ENCODE peak calls at places on chromosomes 11 and 22, in ten cellular contexts. D is GM12878, R is GM12891, I is transverse colon, E is uterus, S is body of pancreas, J is testis, B is ovary, X is Peyer's patch, M is spleen. H is an unnamed sample.
A peak's percentile ranks its signal among the peaks of the same experiment; 100 is the strongest.

GRCh38 chr11:62953811-62954210 is 31.0 kb downstream of the SLC22A6 start:
- DNase-seq in B (no peak), J (no peak), S (no peak), R (no peak), E (no peak), D (no peak), X (no peak), M (no peak), I (no peak), H (no peak)

GRCh38 chr22:29470159-29470855 is 9.7 kb upstream of the NEFH start:
- DNase-seq in D (no peak), R (peak; percentile 64), X (peak; percentile 76), B (no peak), M (peak; percentile 88), J (peak; percentile 73), E (no peak), S (peak; percentile 63), I (peak; percentile 82), H (peak; percentile 77)

GRCh38 chr11:75492181-75492820 is 33.4 kb downstream of the GDPD5 start:
- DNase-seq in X (no peak), R (peak; percentile 50), I (peak; percentile 32), M (peak; percentile 85), S (no peak), B (no peak), E (no peak), J (no peak), D (no peak), H (peak; percentile 67)

GRCh38 chr11:60378359-60378758 is at the start of gene MS4A7:
- DNase-seq in D (peak; percentile 93), X (no peak), B (no peak), M (peak; percentile 88), R (peak; percentile 42), J (peak; percentile 24), I (peak; percentile 44), S (peak; percentile 58), E (no peak), H (no peak)

GRCh38 chr11:126526471-126526870 is 171.0 kb downstream of the ST3GAL4 start:
- DNase-seq in B (no peak), R (no peak), S (no peak), D (no peak), I (no peak), M (peak; percentile 52), E (no peak), J (no peak), X (no peak), H (no peak)

GRCh38 chr11:70584786-70585545 is 186.6 kb downstream of the CTTN start:
- DNase-seq in I (no peak), D (no peak), R (no peak), B (no peak), S (no peak), J (no peak), M (peak; percentile 33), E (no peak), X (peak; percentile 35), H (no peak)

GRCh38 chr11:66107600-66108151 is 37.6 kb downstream of the PACS1 start:
- DNase-seq in J (no peak), R (no peak), I (no peak), M (no peak), E (no peak), X (no peak), B (no peak), D (no peak), S (no peak), H (no peak)

GRCh38 chr22:27984723-27985122 is 65.7 kb upstream of the PITPNB start:
- DNase-seq in S (no peak), B (no peak), M (no peak), X (no peak), D (no peak), R (no peak), I (no peak), E (no peak), J (peak; percentile 12), H (no peak)

DNA sequence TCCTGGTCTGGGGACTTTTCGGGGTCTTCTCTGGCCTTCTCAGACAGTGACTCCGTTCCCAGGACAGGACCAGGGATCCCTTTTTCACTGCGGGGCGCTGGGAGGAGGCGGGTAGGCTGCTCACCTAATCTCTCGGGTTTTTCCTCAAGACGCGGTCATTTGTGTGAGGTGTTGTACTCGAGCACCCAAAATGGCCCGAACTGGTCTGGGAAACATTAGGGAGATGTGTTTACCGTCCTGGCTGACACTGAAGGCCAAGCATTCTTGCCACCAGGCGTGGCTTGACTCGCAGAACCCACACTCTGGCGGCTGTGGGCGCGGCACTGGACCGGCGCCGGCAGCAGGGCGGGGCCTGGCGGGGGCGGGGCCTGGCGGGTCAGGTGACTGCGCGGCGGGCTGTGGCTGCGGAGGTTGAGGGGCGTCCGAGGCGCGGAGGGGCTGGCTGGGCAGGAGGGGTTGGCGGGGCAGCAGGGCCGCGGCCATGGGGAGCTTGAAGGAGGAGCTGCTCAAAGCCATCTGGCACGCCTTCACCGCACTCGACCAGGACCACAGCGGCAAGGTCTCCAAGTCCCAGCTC is at the start of gene SWAP70:
- DNase-seq in I (peak; percentile 93), J (peak; percentile 91), S (peak; percentile 91), X (peak; percentile 94), R (peak; percentile 70), B (peak; percentile 86), D (no peak), M (peak; percentile 98), E (peak; percentile 91), H (peak; percentile 92)
- TF ChIP-seq POLR2A in I (peak; percentile 59), J (no peak), S (peak; percentile 66), X (peak; percentile 35), R (peak; percentile 73), B (no peak), D (peak; percentile 88), M (no peak), E (peak; percentile 87), H (peak; percentile 84)

DNA sequence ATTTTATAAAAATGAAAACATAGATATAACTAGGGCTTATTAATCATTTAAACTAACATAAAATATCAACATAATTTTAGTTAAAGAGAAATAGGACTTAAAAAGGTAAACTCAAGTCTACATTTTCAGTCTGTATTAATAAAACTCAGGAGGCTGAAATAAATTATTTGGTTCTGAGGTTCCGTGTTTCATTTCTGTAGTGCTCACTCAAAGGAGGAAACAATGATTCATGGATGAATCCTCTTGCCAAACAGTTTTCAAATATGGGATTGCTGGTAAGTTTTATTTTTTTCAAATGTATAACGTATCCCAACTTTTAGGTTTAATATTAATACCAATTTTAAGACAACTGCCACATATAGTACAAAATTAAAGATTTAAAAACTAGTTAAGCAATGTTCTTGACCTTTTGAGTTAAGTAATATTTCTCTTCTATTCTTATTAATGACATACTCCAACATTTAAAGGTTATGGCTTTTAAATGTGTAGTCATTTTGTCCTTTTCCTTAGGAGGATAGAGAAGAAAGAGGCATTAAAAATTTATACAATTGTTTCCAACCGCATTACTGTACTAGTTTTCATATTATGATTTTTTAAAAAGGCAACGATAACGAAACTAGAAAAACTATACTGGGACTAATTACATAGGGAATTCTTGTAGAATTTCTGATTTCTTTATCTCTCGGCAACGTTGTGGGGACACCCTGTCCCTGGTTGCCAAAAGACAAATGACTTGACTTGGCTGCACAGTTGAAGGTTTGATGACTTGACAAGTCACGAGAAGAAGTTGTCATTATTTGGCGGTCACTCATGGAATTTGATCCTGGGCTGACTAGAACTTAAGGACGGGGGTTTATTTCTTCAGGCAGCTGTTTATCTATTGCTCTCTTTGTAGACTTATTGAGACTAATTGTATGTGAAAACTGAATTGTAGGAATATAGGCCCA is 69.2 kb upstream of the ADSL start:
- DNase-seq in S (peak; percentile 17), I (no peak), R (no peak), E (no peak), B (no peak), D (no peak), X (no peak), J (peak; percentile 41), M (no peak), H (no peak)
- TF ChIP-seq POLR2A in S (no peak), I (no peak), R (no peak), E (no peak), B (no peak), D (no peak), X (no peak), J (no peak), M (no peak), H (no peak)

DNA sequence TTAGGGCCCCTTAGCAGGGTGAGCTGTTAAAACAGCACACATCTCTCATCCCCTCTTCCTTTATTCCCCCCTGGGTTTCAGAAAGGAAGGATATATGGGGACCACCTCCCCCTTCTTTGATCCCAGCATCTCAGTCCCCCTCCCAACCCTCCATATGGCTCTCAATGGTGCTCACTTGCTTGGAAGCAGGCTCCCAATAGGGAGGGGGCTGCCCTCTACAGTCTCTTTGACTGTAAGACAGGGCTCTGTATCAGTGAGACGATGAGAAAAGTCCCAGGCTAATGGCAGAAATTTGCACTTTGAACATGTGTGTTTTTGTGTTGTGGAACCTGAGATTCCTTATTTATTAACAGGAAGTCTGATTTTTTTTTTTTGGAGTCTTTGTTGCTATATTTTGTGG is 4.2 kb upstream of the CNTF start:
- DNase-seq in D (no peak), I (no peak), M (no peak), J (no peak), E (no peak), R (no peak), B (no peak), X (no peak), S (no peak), H (no peak)
- TF ChIP-seq POLR2A in D (no peak), I (no peak), M (no peak), J (no peak), E (no peak), R (no peak), B (no peak), X (no peak), S (no peak), H (no peak)

GRCh38 chr11:125401746-125402145 is 94.3 kb downstream of the FEZ1 start:
- DNase-seq in S (no peak), D (no peak), J (no peak), R (no peak), E (no peak), X (no peak), M (peak; percentile 41), B (peak; percentile 27), I (no peak), H (no peak)

GRCh38 chr11:125407046-125407445 is 89.0 kb downstream of the FEZ1 start:
- DNase-seq in M (peak; percentile 41), E (no peak), S (no peak), R (no peak), J (no peak), B (no peak), I (no peak), D (no peak), X (no peak), H (no peak)

GRCh38 chr11:125402436-125402835 is 93.6 kb downstream of the FEZ1 start:
- DNase-seq in B (no peak), E (no peak), J (no peak), D (no peak), R (no peak), X (no peak), I (no peak), M (peak; percentile 4), S (no peak), H (no peak)

GRCh38 chr11:125404811-125405481 is 91.1 kb downstream of the FEZ1 start:
- DNase-seq in R (peak; percentile 79), S (peak; percentile 58), M (peak; percentile 89), B (peak; percentile 67), X (peak; percentile 75), E (peak; percentile 63), I (peak; percentile 63), J (peak; percentile 82), D (no peak), H (peak; percentile 51)

DNA sequence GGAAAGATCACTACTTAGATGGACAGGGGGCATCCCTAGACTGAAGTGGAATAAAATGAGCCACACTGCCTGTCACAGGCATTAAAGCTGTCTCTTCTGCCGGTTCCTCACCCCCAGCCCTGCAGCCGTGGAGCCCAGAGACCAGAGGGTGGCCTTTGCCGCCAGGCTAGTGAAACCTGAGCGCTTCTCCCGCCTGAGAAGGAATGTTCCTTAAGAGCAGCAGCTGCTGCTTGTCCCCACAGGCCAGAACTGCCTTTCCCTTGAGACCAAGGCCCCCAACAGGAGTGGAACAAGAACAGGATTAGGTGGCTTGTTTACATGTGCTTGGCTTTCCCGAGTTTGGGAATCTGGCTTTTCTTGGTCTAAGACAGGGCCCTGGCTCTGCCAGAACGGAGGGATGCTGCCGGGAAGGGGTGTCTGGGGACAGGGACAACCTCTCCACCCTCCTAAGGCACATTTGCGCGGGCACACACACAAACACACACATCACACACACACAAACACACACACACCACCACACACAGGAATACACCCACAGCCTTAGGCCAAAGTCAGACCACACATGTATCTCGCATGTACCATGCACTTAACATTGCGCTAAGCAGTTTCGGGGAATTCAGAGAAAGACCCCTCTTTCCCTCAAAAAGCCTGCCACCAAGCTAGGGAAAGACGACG is 91.8 kb downstream of the FEZ1 start:
- DNase-seq in X (no peak), M (peak; percentile 48), D (no peak), B (no peak), J (no peak), S (no peak), E (no peak), R (no peak), I (no peak), H (no peak)
- TF ChIP-seq POLR2A in X (no peak), M (no peak), D (no peak), B (no peak), J (no peak), S (no peak), E (no peak), R (no peak), I (no peak), H (no peak)